ENCODE peak calls at places on chromosome 14, in nine cellular contexts. One of them, this sample, is unnamed.

GRCh38 chr14:68789798-68790655 is 2.8 kb downstream of the ZFP36L1 start:
- DNase-seq in choroid plexus epithelial cell: no peak
- DNase-seq in LoVo: no peak
- DNase-seq in neuronal stem cell: no peak
- DNase-seq in neural crest cell: peak; percentile 23
- DNase-seq in GM12892: no peak
- DNase-seq in tibial artery: peak; percentile 73
- DNase-seq in DMS153: no peak
- DNase-seq in astrocyte of the spinal cord: peak; percentile 39
- DNase-seq in this sample: no peak

GRCh38 chr14:53982546-53982945 is 25.9 kb upstream of the BMP4 start:
- DNase-seq in choroid plexus epithelial cell: no peak
- DNase-seq in LoVo: no peak
- DNase-seq in neuronal stem cell: no peak
- DNase-seq in neural crest cell: no peak
- DNase-seq in GM12892: no peak
- DNase-seq in tibial artery: no peak
- DNase-seq in DMS153: no peak
- DNase-seq in astrocyte of the spinal cord: no peak
- DNase-seq in this sample: no peak

GRCh38 chr14:24815543-24815942 is 181.6 kb upstream of the GZMB start:
- DNase-seq in choroid plexus epithelial cell: no peak
- DNase-seq in LoVo: no peak
- DNase-seq in neuronal stem cell: no peak
- DNase-seq in neural crest cell: no peak
- DNase-seq in GM12892: no peak
- DNase-seq in tibial artery: no peak
- DNase-seq in DMS153: no peak
- DNase-seq in astrocyte of the spinal cord: no peak
- DNase-seq in this sample: no peak

GRCh38 chr14:103391048-103391447 is 5.8 kb downstream of the MARK3 start:
- DNase-seq in choroid plexus epithelial cell: peak; percentile 93
- DNase-seq in LoVo: peak; percentile 50
- DNase-seq in neuronal stem cell: no peak
- DNase-seq in neural crest cell: no peak
- DNase-seq in GM12892: no peak
- DNase-seq in tibial artery: no peak
- DNase-seq in DMS153: no peak
- DNase-seq in astrocyte of the spinal cord: peak; percentile 84
- DNase-seq in this sample: no peak

GRCh38 chr14:100213956-100214767 is 24.8 kb upstream of the YY1 start:
- DNase-seq in choroid plexus epithelial cell: peak; percentile 68
- DNase-seq in LoVo: peak; percentile 95
- DNase-seq in neuronal stem cell: peak; percentile 82
- DNase-seq in neural crest cell: peak; percentile 77
- DNase-seq in GM12892: peak; percentile 96
- DNase-seq in tibial artery: peak; percentile 92
- DNase-seq in DMS153: peak; percentile 65
- DNase-seq in astrocyte of the spinal cord: peak; percentile 56
- DNase-seq in this sample: peak; percentile 66

GRCh38 chr14:53432378-53432802 is 279.3 kb upstream of the DDHD1 start:
- DNase-seq in choroid plexus epithelial cell: peak; percentile 65
- DNase-seq in LoVo: peak; percentile 58
- DNase-seq in neuronal stem cell: peak; percentile 18
- DNase-seq in neural crest cell: peak; percentile 6
- DNase-seq in GM12892: peak; percentile 10
- DNase-seq in tibial artery: no peak
- DNase-seq in DMS153: no peak
- DNase-seq in astrocyte of the spinal cord: peak; percentile 46
- DNase-seq in this sample: peak; percentile 29

GRCh38 chr14:94536836-94537235 is 24.4 kb upstream of the SERPINA4 start:
- DNase-seq in choroid plexus epithelial cell: peak; percentile 57
- DNase-seq in LoVo: no peak
- DNase-seq in neuronal stem cell: no peak
- DNase-seq in neural crest cell: no peak
- DNase-seq in GM12892: no peak
- DNase-seq in tibial artery: no peak
- DNase-seq in DMS153: no peak
- DNase-seq in astrocyte of the spinal cord: peak; percentile 11
- DNase-seq in this sample: no peak

GRCh38 chr14:89249972-89250371 is 167.1 kb downstream of the FOXN3 start:
- DNase-seq in choroid plexus epithelial cell: no peak
- DNase-seq in LoVo: no peak
- DNase-seq in neuronal stem cell: no peak
- DNase-seq in neural crest cell: no peak
- DNase-seq in GM12892: no peak
- DNase-seq in tibial artery: no peak
- DNase-seq in DMS153: no peak
- DNase-seq in astrocyte of the spinal cord: no peak
- DNase-seq in this sample: no peak

GRCh38 chr14:88044129-88044727 is 39.3 kb downstream of the GPR65 start:
- DNase-seq in choroid plexus epithelial cell: no peak
- DNase-seq in LoVo: no peak
- DNase-seq in neuronal stem cell: no peak
- DNase-seq in neural crest cell: no peak
- DNase-seq in GM12892: no peak
- DNase-seq in tibial artery: no peak
- DNase-seq in DMS153: no peak
- DNase-seq in astrocyte of the spinal cord: no peak
- DNase-seq in this sample: no peak

GRCh38 chr14:95458459-95458858 is 58.0 kb downstream of the SYNE3 start:
- DNase-seq in choroid plexus epithelial cell: no peak
- DNase-seq in LoVo: no peak
- DNase-seq in neuronal stem cell: no peak
- DNase-seq in neural crest cell: no peak
- DNase-seq in GM12892: no peak
- DNase-seq in tibial artery: no peak
- DNase-seq in DMS153: no peak
- DNase-seq in astrocyte of the spinal cord: no peak
- DNase-seq in this sample: no peak

GRCh38 chr14:56199976-56200577 is 81.9 kb downstream of the PELI2 start:
- DNase-seq in choroid plexus epithelial cell: peak; percentile 54
- DNase-seq in LoVo: no peak
- DNase-seq in neuronal stem cell: no peak
- DNase-seq in neural crest cell: no peak
- DNase-seq in GM12892: no peak
- DNase-seq in tibial artery: no peak
- DNase-seq in DMS153: no peak
- DNase-seq in astrocyte of the spinal cord: no peak
- DNase-seq in this sample: no peak

GRCh38 chr14:32027255-32027939 is 49.7 kb upstream of the ARHGAP5 start:
- DNase-seq in choroid plexus epithelial cell: peak; percentile 58
- DNase-seq in LoVo: no peak
- DNase-seq in neuronal stem cell: no peak
- DNase-seq in neural crest cell: no peak
- DNase-seq in GM12892: no peak
- DNase-seq in tibial artery: no peak
- DNase-seq in DMS153: no peak
- DNase-seq in astrocyte of the spinal cord: peak; percentile 17
- DNase-seq in this sample: no peak